ENCODE peak calls at places on chromosomes 13 and 19, in four cellular contexts. H is tibial nerve, F is nephron progenitor cell, T is endothelial cell. M is an unnamed sample.
A peak's percentile ranks its signal among the peaks of the same experiment; 100 is the strongest.

GRCh38 chr19:34676697-34677385 is at the start of gene SCGB2B2:
- DNase-seq in H (no peak), F (no peak), T (no peak), M (no peak)

GRCh38 chr13:108983273-108983672 is 353.9 kb downstream of the MYO16 start:
- DNase-seq in H (no peak), F (no peak), T (no peak), M (no peak)

GRCh38 chr19:47176627-47177090 is 46.0 kb downstream of the SAE1 start:
- DNase-seq in H (peak; percentile 36), F (no peak), T (no peak), M (no peak)

GRCh38 chr19:38793186-38793585 is 4.2 kb downstream of the LGALS7B start:
- DNase-seq in H (no peak), F (no peak), T (no peak), M (no peak)

GRCh38 chr13:49610176-49610575 is 18.1 kb upstream of the ARL11 start:
- DNase-seq in H (no peak), F (no peak), T (no peak), M (no peak)

GRCh38 chr19:19566306-19566705 is 28.2 kb downstream of the CILP2 start:
- DNase-seq in H (no peak), F (no peak), T (no peak), M (no peak)

GRCh38 chr19:40809358-40810086 is 10.5 kb downstream of the EGLN2 start:
- DNase-seq in H (no peak), F (no peak), T (no peak), M (no peak)

GRCh38 chr13:43316997-43317396 is 293.6 kb downstream of the DNAJC15 start:
- DNase-seq in H (peak; percentile 23), F (no peak), T (no peak), M (no peak)

GRCh38 chr19:4916292-4917082 is 7.2 kb downstream of the UHRF1 start:
- DNase-seq in H (no peak), F (no peak), T (no peak), M (no peak)

GRCh38 chr13:60970736-60971135 is 444.9 kb downstream of the PCDH20 start:
- DNase-seq in H (no peak), F (no peak), T (no peak), M (no peak)

GRCh38 chr19:33393286-33394005 is 19.9 kb downstream of the CEBPG start:
- DNase-seq in H (no peak), F (no peak), T (no peak), M (no peak)

GRCh38 chr13:83881917-83882625 is at the start of gene SLITRK1:
- DNase-seq in H (peak; percentile 44), F (peak; percentile 98), T (peak; percentile 96), M (peak; percentile 88)

GRCh38 chr13:79307866-79308298 is 98.2 kb downstream of the RBM26 start:
- DNase-seq in H (no peak), F (no peak), T (no peak), M (no peak)

GRCh38 chr19:42081584-42082258 is 5.8 kb downstream of the ZNF574 start:
- DNase-seq in H (no peak), F (no peak), T (no peak), M (no peak)

GRCh38 chr19:11693505-11694499 is 44.9 kb downstream of the ZNF823 start:
- DNase-seq in H (no peak), F (no peak), T (no peak), M (no peak)

GRCh38 chr19:35048911-35049411 is 7.4 kb downstream of the HPN start:
- DNase-seq in H (no peak), F (no peak), T (no peak), M (no peak)

GRCh38 chr19:30237146-30237545 is 135.0 kb upstream of the ZNF536 start:
- DNase-seq in H (no peak), F (no peak), T (no peak), M (no peak)

GRCh38 chr13:76223565-76223964 is 587.4 kb downstream of the LMO7 start:
- DNase-seq in H (no peak), F (no peak), T (no peak), M (no peak)

GRCh38 chr19:38917921-38918491 is 6.0 kb upstream of the CCER2 start:
- DNase-seq in H (no peak), F (no peak), T (peak; percentile 38), M (no peak)

GRCh38 chr13:51246005-51246404 is 23.8 kb downstream of the FAM124A start:
- DNase-seq in H (no peak), F (no peak), T (no peak), M (no peak)

GRCh38 chr13:110841846-110842245 is 73.0 kb downstream of the ANKRD10 start:
- DNase-seq in H (no peak), F (no peak), T (no peak), M (no peak)

GRCh38 chr13:51243832-51244231 is 21.6 kb downstream of the FAM124A start:
- DNase-seq in H (no peak), F (no peak), T (no peak), M (no peak)

GRCh38 chr19:42286349-42287016 is 15.4 kb upstream of the PRR19 start:
- DNase-seq in H (no peak), F (no peak), T (no peak), M (no peak)

GRCh38 chr13:90732049-90732448 is 615.4 kb upstream of the MIR17HG start:
- DNase-seq in H (no peak), F (no peak), T (peak; percentile 7), M (no peak)

GRCh38 chr19:45640849-45641273 is 1.7 kb upstream of the EML2 start:
- DNase-seq in H (no peak), F (peak; percentile 56), T (no peak), M (no peak)

GRCh38 chr19:38840583-38840968 is 9.0 kb upstream of the ECH1 start:
- DNase-seq in H (no peak), F (no peak), T (no peak), M (no peak)

GRCh38 chr13:31236211-31236786 is 36.5 kb downstream of the B3GLCT start:
- DNase-seq in H (peak; percentile 21), F (no peak), T (no peak), M (no peak)

GRCh38 chr13:20715340-20715732 is 11.8 kb downstream of the IL17D start:
- DNase-seq in H (no peak), F (no peak), T (no peak), M (no peak)

GRCh38 chr19:21593008-21593427 is 87.6 kb downstream of the ZNF429 start:
- DNase-seq in H (no peak), F (no peak), T (no peak), M (no peak)

GRCh38 chr19:19554074-19555023 is 16.3 kb downstream of the CILP2 start:
- DNase-seq in H (peak; percentile 49), F (peak; percentile 69), T (peak; percentile 68), M (no peak)

GRCh38 chr19:35291916-35292315 is at the start of gene MAG:
- DNase-seq in H (no peak), F (no peak), T (no peak), M (no peak)

GRCh38 chr19:2033825-2034159 is 17.3 kb downstream of the MKNK2 start:
- DNase-seq in H (no peak), F (peak; percentile 4), T (no peak), M (no peak)

GRCh38 chr19:46369817-46370216 is 22.9 kb downstream of the PPP5C start:
- DNase-seq in H (no peak), F (no peak), T (no peak), M (no peak)

GRCh38 chr13:94711561-94712286 is 621 bp downstream of the SOX21 start:
- DNase-seq in H (no peak), F (no peak), T (no peak), M (no peak)

DNA sequence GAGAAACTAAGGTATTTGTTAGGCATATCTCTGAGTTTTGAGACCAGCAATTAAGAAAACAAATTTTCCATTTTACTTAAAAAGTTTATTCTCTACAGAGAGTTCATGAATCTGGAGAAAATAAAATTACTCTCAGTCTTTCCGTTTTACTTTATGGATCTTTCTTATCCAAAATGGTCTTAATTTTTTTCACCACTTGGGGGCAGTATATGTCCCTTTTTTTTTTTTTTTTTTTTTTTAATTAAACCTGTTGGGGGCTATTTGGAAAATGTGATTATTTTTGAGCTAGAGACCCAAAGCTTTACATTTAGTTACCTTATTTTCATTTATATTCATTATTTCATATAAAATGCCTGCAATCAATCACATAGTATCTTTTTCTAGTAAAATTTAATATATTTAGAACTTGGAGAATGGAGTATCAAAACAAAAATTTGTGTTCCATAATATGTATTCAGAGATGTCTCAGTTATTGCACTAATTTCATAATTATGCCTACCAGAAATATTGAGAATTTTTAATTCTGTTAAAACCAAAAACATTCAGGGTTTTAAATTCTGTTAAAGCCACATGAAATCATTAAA is 27.1 kb downstream of the PIBF1 start:
- DNase-seq in H (no peak), F (no peak), T (no peak), M (no peak)
- TF ChIP-seq CTCF in H (no peak), F (peak; percentile 79), T (peak; percentile 97), M (peak; percentile 85)

DNA sequence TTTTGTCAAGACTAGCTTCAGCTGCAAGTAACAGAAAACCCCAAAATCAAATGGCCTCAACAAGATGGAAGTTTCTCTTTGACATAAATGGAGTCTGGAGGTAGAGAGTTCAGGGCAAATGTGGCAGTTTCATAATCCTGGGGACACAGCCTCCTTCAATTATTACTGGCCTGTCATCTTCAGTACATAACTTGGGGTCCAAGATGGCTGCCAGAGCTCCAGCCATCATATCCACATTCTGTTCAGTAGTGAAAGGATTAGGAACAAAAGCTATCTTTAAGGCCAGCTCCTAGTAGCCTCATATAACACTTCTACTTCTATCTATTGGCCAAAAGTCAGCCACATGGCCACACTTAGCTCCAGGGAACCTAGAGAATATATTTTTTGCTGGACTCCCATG is 15.0 kb upstream of the IGSF23 start:
- DNase-seq in H (no peak), F (no peak), T (no peak), M (no peak)
- TF ChIP-seq CTCF in H (no peak), F (no peak), T (no peak), M (no peak)

DNA sequence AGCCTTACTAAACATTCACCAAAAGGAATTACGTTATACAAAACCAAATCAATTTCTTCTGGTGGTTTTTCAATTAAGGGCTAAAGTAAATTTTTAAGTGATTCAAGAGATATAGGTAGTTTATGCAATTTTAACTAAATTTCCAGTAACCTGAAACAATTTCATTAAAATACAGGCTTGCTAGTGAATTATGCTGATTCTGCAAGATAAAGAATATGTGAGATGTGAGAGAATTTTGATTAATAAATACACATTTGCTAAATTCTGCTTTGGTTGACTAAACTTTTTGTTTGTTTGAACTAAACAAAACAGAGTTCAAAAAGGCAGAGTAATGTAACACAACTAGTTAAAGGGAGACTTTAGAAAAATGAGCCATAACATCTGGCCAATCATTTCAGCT is 27.1 kb downstream of the FGF14 start:
- DNase-seq in H (no peak), F (no peak), T (no peak), M (no peak)
- TF ChIP-seq CTCF in H (no peak), F (no peak), T (no peak), M (no peak)

GRCh38 chr19:27774827-27775226 is 1438.1 kb downstream of the UQCRFS1 start:
- DNase-seq in H (no peak), F (no peak), T (no peak), M (peak; percentile 58)
- TF ChIP-seq CTCF in H (no peak), F (no peak), T (peak; percentile 44), M (peak; percentile 23)